ENCODE peak calls at places on chromosomes 11 and 22, in six cellular contexts. H is HCT116, R is K562, B is H1, L is GM12878, O is HepG2. S is an unnamed sample.

GRCh38 chr11:45038923-45039322 is 88.2 kb upstream of the TP53I11 start:
- DNase-seq in H (no peak), R (no peak), B (no peak), L (no peak), O (no peak), S (no peak)

GRCh38 chr11:8105133-8105532 is 24.1 kb downstream of the TUB start:
- DNase-seq in H (no peak), R (no peak), B (no peak), L (no peak), O (no peak), S (no peak)

GRCh38 chr11:62452261-62452660 is 33.4 kb downstream of the SCGB1A1 start:
- DNase-seq in H (no peak), R (no peak), B (no peak), L (no peak), O (no peak), S (no peak)

GRCh38 chr11:116221351-116221750 is 551.4 kb downstream of the BUD13 start:
- DNase-seq in H (no peak), R (no peak), B (no peak), L (no peak), O (no peak), S (no peak)

GRCh38 chr11:45043755-45044475 is 93.2 kb upstream of the TP53I11 start:
- DNase-seq in H (no peak), R (no peak), B (no peak), L (no peak), O (no peak), S (no peak)

GRCh38 chr22:37484115-37485005 is 1.8 kb downstream of the MFNG start:
- DNase-seq in H (no peak), R (no peak), B (no peak), L (peak), O (no peak), S (peak)

GRCh38 chr11:8089791-8090510 is 8.9 kb downstream of the TUB start:
- DNase-seq in H (no peak), R (no peak), B (no peak), L (no peak), O (no peak), S (no peak)

GRCh38 chr11:78282821-78283220 is 94.1 kb downstream of the USP35 start:
- DNase-seq in H (no peak), R (no peak), B (no peak), L (no peak), O (no peak), S (no peak)

GRCh38 chr22:47634342-47634741 is 871.9 kb downstream of the TBC1D22A start:
- DNase-seq in H (no peak), R (no peak), B (no peak), L (no peak), O (no peak), S (no peak)

GRCh38 chr22:36343720-36344105 is 44.1 kb downstream of the MYH9 start:
- DNase-seq in H (no peak), R (no peak), B (no peak), L (no peak), O (peak), S (peak)

GRCh38 chr22:32202539-32203180 is 2.2 kb downstream of the RFPL2 start:
- DNase-seq in H (peak), R (peak), B (no peak), L (no peak), O (peak), S (peak)

GRCh38 chr11:12216542-12217422 is 106.4 kb downstream of the MICAL2 start:
- DNase-seq in H (no peak), R (no peak), B (no peak), L (no peak), O (no peak), S (peak)

GRCh38 chr11:61922539-61922938 is 5.2 kb upstream of the RAB3IL1 start:
- DNase-seq in H (no peak), R (peak), B (no peak), L (no peak), O (no peak), S (no peak)

GRCh38 chr11:117623831-117624271 is 173.2 kb downstream of the DSCAML1 start:
- DNase-seq in H (no peak), R (no peak), B (no peak), L (no peak), O (no peak), S (no peak)

GRCh38 chr11:62324738-62325556 is 12.3 kb upstream of the ASRGL1 start:
- DNase-seq in H (peak), R (peak), B (peak), L (no peak), O (peak), S (peak)

GRCh38 chr11:129728571-129728970 is 87.1 kb upstream of the TMEM45B start:
- DNase-seq in H (no peak), R (no peak), B (no peak), L (no peak), O (no peak), S (no peak)

GRCh38 chr11:72777755-72778278 is 16.0 kb downstream of the STARD10 start:
- DNase-seq in H (no peak), R (no peak), B (no peak), L (no peak), O (peak), S (no peak)

GRCh38 chr11:41479179-41479578 is 19.7 kb upstream of the LRRC4C start:
- DNase-seq in H (no peak), R (no peak), B (no peak), L (no peak), O (no peak), S (no peak)

GRCh38 chr11:134634897-134635831 is 223.1 kb upstream of the B3GAT1 start:
- DNase-seq in H (no peak), R (no peak), B (no peak), L (no peak), O (no peak), S (no peak)

GRCh38 chr22:46318576-46318975 is 16.9 kb upstream of the TRMU start:
- DNase-seq in H (no peak), R (no peak), B (no peak), L (no peak), O (no peak), S (no peak)

GRCh38 chr22:27903805-27904473 is 15.1 kb downstream of the PITPNB start:
- DNase-seq in H (no peak), R (no peak), B (no peak), L (peak), O (no peak), S (no peak)

GRCh38 chr22:27896251-27896650 is 22.8 kb downstream of the PITPNB start:
- DNase-seq in H (no peak), R (no peak), B (no peak), L (peak), O (no peak), S (no peak)

GRCh38 chr22:27905638-27906037 is 13.4 kb downstream of the PITPNB start:
- DNase-seq in H (no peak), R (no peak), B (no peak), L (no peak), O (no peak), S (no peak)

GRCh38 chr22:27895600-27895999 is 23.5 kb downstream of the PITPNB start:
- DNase-seq in H (no peak), R (no peak), B (no peak), L (peak), O (no peak), S (no peak)

DNA sequence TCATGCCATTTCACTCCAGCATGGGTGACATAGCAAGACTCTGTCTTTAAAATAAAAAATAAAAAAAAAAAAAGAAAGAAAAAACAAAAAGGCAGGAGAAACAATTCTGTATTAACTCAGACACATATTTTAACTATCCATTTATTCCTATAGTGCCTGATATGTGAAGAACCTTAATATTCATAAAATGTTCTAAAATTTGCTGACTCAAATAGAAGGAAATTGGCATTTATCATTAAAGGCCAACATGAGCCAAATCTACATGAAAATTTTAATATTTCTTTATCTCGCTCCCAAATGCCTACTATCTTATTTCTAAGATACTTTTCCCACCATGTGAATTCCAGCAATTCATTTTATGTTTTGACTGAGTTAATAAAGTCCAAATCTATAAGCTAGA is 18.9 kb downstream of the PITPNB start:
- DNase-seq in H (no peak), R (no peak), B (no peak), L (no peak), O (no peak), S (no peak)
- TF ChIP-seq POLR2AphosphoS5 in H (no peak), R (no peak), B (no peak), L (no peak), O (no peak), S (no peak)

GRCh38 chr11:65496304-65497140 is 2.3 kb upstream of the MALAT1 start:
- DNase-seq in H (no peak), R (no peak), B (no peak), L (no peak), O (no peak), S (peak)

GRCh38 chr11:65498727-65498976 is 193 bp upstream of the MALAT1 start:
- DNase-seq in H (no peak), R (no peak), B (no peak), L (no peak), O (no peak), S (no peak)

GRCh38 chr11:65498977-65499712 is at the start of gene MALAT1:
- DNase-seq in H (peak), R (peak), B (no peak), L (peak), O (peak), S (peak)

GRCh38 chr11:65498042-65498726 is 661 bp upstream of the MALAT1 start:
- DNase-seq in H (no peak), R (peak), B (no peak), L (peak), O (no peak), S (no peak)

GRCh38 chr11:65497141-65498041 is 1.5 kb upstream of the MALAT1 start:
- DNase-seq in H (peak), R (peak), B (peak), L (peak), O (peak), S (peak)
- TF ChIP-seq POLR2A in H (no peak), R (peak), B (peak), L (peak), O (peak), S (peak)

DNA sequence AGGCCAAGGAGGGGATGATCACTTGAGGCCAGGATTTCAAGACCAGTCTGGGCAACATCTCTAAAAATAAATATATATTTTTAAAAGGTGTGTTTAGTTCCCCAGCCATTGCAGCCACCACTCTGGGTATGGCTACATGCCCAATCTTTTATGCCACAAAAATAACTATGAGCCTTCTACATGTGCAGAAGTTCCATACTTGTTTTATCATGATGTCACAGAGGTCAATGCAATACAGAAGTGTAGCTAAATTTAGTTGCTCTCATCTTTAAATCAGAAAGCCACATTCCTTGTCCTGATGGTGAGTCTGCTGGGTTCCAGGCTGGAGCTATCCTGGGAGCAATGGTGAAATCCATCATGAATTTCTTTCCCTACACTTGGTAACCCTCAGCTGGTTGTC is 436.3 kb downstream of the DYNC2H1 start:
- DNase-seq in H (no peak), R (no peak), B (no peak), L (no peak), O (no peak), S (no peak)
- TF ChIP-seq MAX in H (no peak), R (no peak), B (no peak), L (no peak), O (no peak), S (no peak)

GRCh38 chr22:44648821-44649566 is 53.0 kb upstream of the PRR5 start:
- DNase-seq in H (no peak), R (no peak), B (no peak), L (no peak), O (no peak), S (peak)
- TF ChIP-seq POLR2AphosphoS5 in H (no peak), R (no peak), B (no peak), L (no peak), O (no peak), S (no peak)

DNA sequence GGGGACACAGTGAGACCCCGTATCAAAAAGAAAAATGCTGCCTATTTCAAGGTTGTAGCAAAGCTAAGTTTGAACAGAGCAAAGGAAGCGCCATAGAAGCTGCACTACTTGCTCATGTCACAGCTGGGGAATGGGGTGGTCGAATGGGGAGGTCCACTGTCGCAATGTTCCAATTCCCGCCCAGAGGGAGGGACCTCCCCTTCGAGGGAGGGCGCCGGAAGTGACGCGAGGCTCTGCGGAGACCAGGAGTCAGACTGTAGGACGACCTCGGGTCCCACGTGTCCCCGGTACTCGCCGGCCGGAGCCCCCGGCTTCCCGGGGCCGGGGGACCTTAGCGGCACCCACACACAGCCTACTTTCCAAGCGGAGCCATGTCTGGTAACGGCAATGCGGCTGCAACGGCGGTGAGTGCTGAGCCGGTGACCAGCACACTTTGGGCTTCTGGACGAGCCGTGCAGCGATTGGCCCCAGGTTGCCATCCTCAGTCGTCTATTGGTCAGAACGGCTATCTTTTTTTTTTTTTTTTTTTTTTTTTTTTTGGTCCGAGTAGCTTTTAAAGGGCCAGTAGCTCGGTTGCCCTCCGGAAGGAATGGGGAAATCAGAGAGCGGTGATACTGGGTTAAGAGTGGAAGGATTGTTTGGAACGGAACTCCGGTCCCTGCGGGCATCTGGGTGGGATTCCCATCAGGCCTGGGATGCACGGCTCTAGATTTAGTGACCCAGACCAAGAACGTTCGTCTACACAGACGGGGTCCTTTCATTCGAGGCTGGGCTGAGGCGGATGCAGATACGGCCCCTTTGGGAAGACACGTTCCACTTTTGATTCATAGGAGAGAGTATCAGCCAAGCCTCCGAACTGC is at the start of gene HMBS:
- DNase-seq in H (peak), R (peak), B (peak), L (peak), O (peak), S (peak)
- TF ChIP-seq POLR2A in H (peak), R (peak), B (peak), L (peak), O (peak), S (peak)

GRCh38 chr11:14374922-14375630 is 16.1 kb upstream of the RRAS2 start:
- DNase-seq in H (no peak), R (peak), B (no peak), L (no peak), O (no peak), S (no peak)
- TF ChIP-seq MAX in H (no peak), R (no peak), B (no peak), L (no peak), O (no peak), S (no peak)

S was measured in endothelial cell of umbilical vein.